ENCODE peak calls at places on chromosomes 4 and X, in ten cellular contexts. U is NCI-H2171, V is HCEC 1CT, A is fibroblast of pulmonary artery, N is Kasumi-1, Z is endothelial cell, T is heart right ventricle, K is choroid plexus epithelial cell, L is A172, R is psoas muscle. J is an unnamed sample.

GRCh38 chrX:152912121-152912520 is 14.3 kb downstream of the ZNF185 start:
- DNase-seq in U (no peak), L (no peak), V (no peak), T (no peak), A (no peak), Z (peak), N (peak), R (no peak), K (no peak), J (no peak)

GRCh38 chrX:10310502-10310901 is 153.7 kb downstream of the CLCN4 start:
- DNase-seq in A (no peak), R (no peak), V (no peak), T (no peak), N (no peak), U (peak), K (no peak), L (no peak), Z (no peak), J (no peak)

GRCh38 chr4:99711657-99712056 is 54.0 kb upstream of the C4orf54 start:
- DNase-seq in T (no peak), K (no peak), R (no peak), V (no peak), L (no peak), N (no peak), Z (no peak), A (no peak), U (no peak), J (no peak)

GRCh38 chr4:141905751-141906150 is 269.4 kb downstream of the IL15 start:
- DNase-seq in V (peak), Z (no peak), U (no peak), A (peak), K (peak), L (peak), T (no peak), R (no peak), N (no peak), J (no peak)

GRCh38 chr4:1792832-1793495 is at the start of gene FGFR3:
- DNase-seq in L (no peak), K (no peak), R (peak), A (peak), N (no peak), T (peak), U (peak), V (no peak), Z (no peak), J (peak)

GRCh38 chr4:78543424-78544238 is 7.9 kb upstream of the ANXA3 start:
- DNase-seq in R (no peak), A (no peak), T (no peak), L (no peak), Z (no peak), V (no peak), K (peak), N (no peak), U (no peak), J (no peak)

GRCh38 chrX:101417981-101418841 is 10.2 kb downstream of the HNRNPH2 start:
- DNase-seq in N (peak), U (peak), Z (peak), T (peak), R (peak), V (peak), A (no peak), K (no peak), L (no peak), J (peak)

GRCh38 chr4:7103599-7104365 is 35.9 kb upstream of the GRPEL1 start:
- DNase-seq in V (no peak), N (no peak), T (peak), U (no peak), L (no peak), K (no peak), A (no peak), Z (no peak), R (peak), J (no peak)

GRCh38 chr4:173088144-173088543 is 80.5 kb upstream of the GALNT7 start:
- DNase-seq in L (no peak), N (peak), A (no peak), T (no peak), R (no peak), V (no peak), Z (no peak), U (no peak), K (no peak), J (no peak)

GRCh38 chr4:705278-706082 is at the start of gene PCGF3:
- DNase-seq in R (peak), V (peak), L (peak), T (peak), N (peak), U (peak), A (peak), K (peak), Z (peak), J (peak)

GRCh38 chr4:106806158-106806797 is 229.8 kb downstream of the DKK2 start:
- DNase-seq in K (no peak), A (no peak), T (no peak), R (no peak), N (no peak), Z (no peak), U (no peak), L (no peak), V (peak), J (peak)

GRCh38 chr4:128649575-128650205 is 159.8 kb upstream of the JADE1 start:
- DNase-seq in U (no peak), L (peak), V (peak), K (peak), A (peak), R (no peak), N (no peak), T (no peak), Z (no peak), J (peak)

GRCh38 chrX:53639257-53639656 is 47.3 kb downstream of the HUWE1 start:
- DNase-seq in V (no peak), L (no peak), N (no peak), R (no peak), A (no peak), U (no peak), T (no peak), Z (no peak), K (no peak), J (no peak)